ENCODE peak calls at places on chromosomes 5 and 9, in eight cellular contexts. One of them, this sample, is unnamed.

GRCh38 chr9:121230231-121230630 is 28.6 kb upstream of the RAB14 start:
- DNase-seq in anterior cingulate cortex: no peak
- DNase-seq in kidney tubule cell: no peak
- DNase-seq in HCT116: no peak
- DNase-seq in activated CD4-positive, alpha-beta T cell treated with anti-CD3 and anti-CD28 coated beads, Interleukin-2, amount 50 U/mL, for 48 hours: no peak
- DNase-seq in activated T-helper 1 cell treated with Interleukin-2 at 50 U/mL for 16 hours: no peak
- DNase-seq in neural progenitor cell: no peak
- DNase-seq in nephron progenitor cell: no peak
- DNase-seq in this sample: no peak

GRCh38 chr9:123344273-123345096 is 11.5 kb upstream of the CRB2 start:
- DNase-seq in anterior cingulate cortex: no peak
- DNase-seq in kidney tubule cell: no peak
- DNase-seq in HCT116: no peak
- DNase-seq in activated CD4-positive, alpha-beta T cell treated with anti-CD3 and anti-CD28 coated beads, Interleukin-2, amount 50 U/mL, for 48 hours: no peak
- DNase-seq in activated T-helper 1 cell treated with Interleukin-2 at 50 U/mL for 16 hours: no peak
- DNase-seq in neural progenitor cell: no peak
- DNase-seq in nephron progenitor cell: no peak
- DNase-seq in this sample: no peak

GRCh38 chr9:37876376-37876775 is 27.6 kb downstream of the SLC25A51 start:
- DNase-seq in anterior cingulate cortex: no peak
- DNase-seq in kidney tubule cell: no peak
- DNase-seq in HCT116: no peak
- DNase-seq in activated CD4-positive, alpha-beta T cell treated with anti-CD3 and anti-CD28 coated beads, Interleukin-2, amount 50 U/mL, for 48 hours: no peak
- DNase-seq in activated T-helper 1 cell treated with Interleukin-2 at 50 U/mL for 16 hours: no peak
- DNase-seq in neural progenitor cell: no peak
- DNase-seq in nephron progenitor cell: no peak
- DNase-seq in this sample: no peak

GRCh38 chr5:8756498-8757084 is 789.3 kb downstream of the SEMA5A start:
- DNase-seq in anterior cingulate cortex: no peak
- DNase-seq in kidney tubule cell: peak
- DNase-seq in HCT116: no peak
- DNase-seq in activated CD4-positive, alpha-beta T cell treated with anti-CD3 and anti-CD28 coated beads, Interleukin-2, amount 50 U/mL, for 48 hours: no peak
- DNase-seq in activated T-helper 1 cell treated with Interleukin-2 at 50 U/mL for 16 hours: no peak
- DNase-seq in neural progenitor cell: peak
- DNase-seq in nephron progenitor cell: peak
- DNase-seq in this sample: no peak

GRCh38 chr5:142364251-142365145 is 39.7 kb upstream of the SPRY4 start:
- DNase-seq in anterior cingulate cortex: no peak
- DNase-seq in kidney tubule cell: peak
- DNase-seq in HCT116: no peak
- DNase-seq in activated CD4-positive, alpha-beta T cell treated with anti-CD3 and anti-CD28 coated beads, Interleukin-2, amount 50 U/mL, for 48 hours: no peak
- DNase-seq in activated T-helper 1 cell treated with Interleukin-2 at 50 U/mL for 16 hours: no peak
- DNase-seq in neural progenitor cell: no peak
- DNase-seq in nephron progenitor cell: peak
- DNase-seq in this sample: no peak

GRCh38 chr9:134325813-134326753 is at the start of gene RXRA:
- DNase-seq in anterior cingulate cortex: peak
- DNase-seq in kidney tubule cell: peak
- DNase-seq in HCT116: no peak
- DNase-seq in activated CD4-positive, alpha-beta T cell treated with anti-CD3 and anti-CD28 coated beads, Interleukin-2, amount 50 U/mL, for 48 hours: peak
- DNase-seq in activated T-helper 1 cell treated with Interleukin-2 at 50 U/mL for 16 hours: peak
- DNase-seq in neural progenitor cell: peak
- DNase-seq in nephron progenitor cell: peak
- DNase-seq in this sample: peak

GRCh38 chr9:65409471-65409980 is 124.5 kb upstream of the FOXD4L5 start:
- DNase-seq in anterior cingulate cortex: no peak
- DNase-seq in kidney tubule cell: no peak
- DNase-seq in HCT116: no peak
- DNase-seq in activated CD4-positive, alpha-beta T cell treated with anti-CD3 and anti-CD28 coated beads, Interleukin-2, amount 50 U/mL, for 48 hours: no peak
- DNase-seq in activated T-helper 1 cell treated with Interleukin-2 at 50 U/mL for 16 hours: no peak
- DNase-seq in neural progenitor cell: no peak
- DNase-seq in nephron progenitor cell: no peak
- DNase-seq in this sample: no peak

GRCh38 chr5:159262472-159262858 is 625 bp upstream of the UBLCP1 start:
- DNase-seq in anterior cingulate cortex: no peak
- DNase-seq in kidney tubule cell: peak
- DNase-seq in HCT116: peak
- DNase-seq in activated CD4-positive, alpha-beta T cell treated with anti-CD3 and anti-CD28 coated beads, Interleukin-2, amount 50 U/mL, for 48 hours: no peak
- DNase-seq in activated T-helper 1 cell treated with Interleukin-2 at 50 U/mL for 16 hours: no peak
- DNase-seq in neural progenitor cell: no peak
- DNase-seq in nephron progenitor cell: no peak
- DNase-seq in this sample: no peak

GRCh38 chr9:123453058-123453667 is 97.2 kb downstream of the CRB2 start:
- DNase-seq in anterior cingulate cortex: no peak
- DNase-seq in kidney tubule cell: no peak
- DNase-seq in HCT116: no peak
- DNase-seq in activated CD4-positive, alpha-beta T cell treated with anti-CD3 and anti-CD28 coated beads, Interleukin-2, amount 50 U/mL, for 48 hours: no peak
- DNase-seq in activated T-helper 1 cell treated with Interleukin-2 at 50 U/mL for 16 hours: no peak
- DNase-seq in neural progenitor cell: no peak
- DNase-seq in nephron progenitor cell: no peak
- DNase-seq in this sample: no peak

GRCh38 chr5:56681346-56681745 is 134.0 kb upstream of the MAP3K1 start:
- DNase-seq in anterior cingulate cortex: no peak
- DNase-seq in kidney tubule cell: peak
- DNase-seq in HCT116: no peak
- DNase-seq in activated CD4-positive, alpha-beta T cell treated with anti-CD3 and anti-CD28 coated beads, Interleukin-2, amount 50 U/mL, for 48 hours: no peak
- DNase-seq in activated T-helper 1 cell treated with Interleukin-2 at 50 U/mL for 16 hours: no peak
- DNase-seq in neural progenitor cell: no peak
- DNase-seq in nephron progenitor cell: no peak
- DNase-seq in this sample: no peak